ENCODE peak calls at places on chromosome 9, in nine cellular contexts. One of them, this sample, is unnamed.

GRCh38 chr9:112074250-112075008 is 100.7 kb downstream of the SUSD1 start:
- DNase-seq in Caco-2: peak; percentile 62
- DNase-seq in GF-D8: no peak
- DNase-seq in A549: peak; percentile 77
- DNase-seq in CD8-positive, alpha-beta T cell: peak; percentile 59
- DNase-seq in GM10248: peak; percentile 45
- DNase-seq in AG04449: peak; percentile 99
- DNase-seq in SJSA1: peak; percentile 95
- DNase-seq in T-helper 9 cell: peak; percentile 64
- DNase-seq in this sample: peak; percentile 74

GRCh38 chr9:126397056-126397455 is 70.4 kb downstream of the MVB12B start:
- DNase-seq in Caco-2: no peak
- DNase-seq in GF-D8: no peak
- DNase-seq in A549: no peak
- DNase-seq in CD8-positive, alpha-beta T cell: peak; percentile 56
- DNase-seq in GM10248: peak; percentile 40
- DNase-seq in AG04449: no peak
- DNase-seq in SJSA1: no peak
- DNase-seq in T-helper 9 cell: peak; percentile 43
- DNase-seq in this sample: peak; percentile 48

GRCh38 chr9:77455312-77455927 is 192.7 kb downstream of the GNA14 start:
- DNase-seq in Caco-2: no peak
- DNase-seq in GF-D8: peak; percentile 48
- DNase-seq in A549: peak; percentile 65
- DNase-seq in CD8-positive, alpha-beta T cell: peak; percentile 7
- DNase-seq in GM10248: no peak
- DNase-seq in AG04449: no peak
- DNase-seq in SJSA1: no peak
- DNase-seq in T-helper 9 cell: peak; percentile 10
- DNase-seq in this sample: no peak

GRCh38 chr9:93081931-93082330 is 14.1 kb upstream of the CARD19 start:
- DNase-seq in Caco-2: no peak
- DNase-seq in GF-D8: no peak
- DNase-seq in A549: no peak
- DNase-seq in CD8-positive, alpha-beta T cell: no peak
- DNase-seq in GM10248: no peak
- DNase-seq in AG04449: no peak
- DNase-seq in SJSA1: peak; percentile 39
- DNase-seq in T-helper 9 cell: no peak
- DNase-seq in this sample: no peak

GRCh38 chr9:5630038-5630507 is 1.2 kb downstream of the RIC1 start:
- DNase-seq in Caco-2: no peak
- DNase-seq in GF-D8: peak; percentile 25
- DNase-seq in A549: peak; percentile 36
- DNase-seq in CD8-positive, alpha-beta T cell: no peak
- DNase-seq in GM10248: no peak
- DNase-seq in AG04449: no peak
- DNase-seq in SJSA1: peak; percentile 42
- DNase-seq in T-helper 9 cell: no peak
- DNase-seq in this sample: peak; percentile 31

GRCh38 chr9:121267689-121268597 is at the start of gene GSN:
- DNase-seq in Caco-2: peak; percentile 74
- DNase-seq in GF-D8: no peak
- DNase-seq in A549: peak; percentile 62
- DNase-seq in CD8-positive, alpha-beta T cell: peak; percentile 43
- DNase-seq in GM10248: peak; percentile 87
- DNase-seq in AG04449: no peak
- DNase-seq in SJSA1: peak; percentile 75
- DNase-seq in T-helper 9 cell: peak; percentile 18
- DNase-seq in this sample: peak; percentile 21

GRCh38 chr9:128162215-128163026 is 2.4 kb downstream of the BBLN start:
- DNase-seq in Caco-2: no peak
- DNase-seq in GF-D8: no peak
- DNase-seq in A549: no peak
- DNase-seq in CD8-positive, alpha-beta T cell: no peak
- DNase-seq in GM10248: no peak
- DNase-seq in AG04449: no peak
- DNase-seq in SJSA1: no peak
- DNase-seq in T-helper 9 cell: no peak
- DNase-seq in this sample: no peak

GRCh38 chr9:109278216-109278615 is 42.6 kb downstream of the EPB41L4B start:
- DNase-seq in Caco-2: no peak
- DNase-seq in GF-D8: no peak
- DNase-seq in A549: no peak
- DNase-seq in CD8-positive, alpha-beta T cell: no peak
- DNase-seq in GM10248: no peak
- DNase-seq in AG04449: no peak
- DNase-seq in SJSA1: no peak
- DNase-seq in T-helper 9 cell: no peak
- DNase-seq in this sample: no peak

GRCh38 chr9:38119570-38119969 is 50.5 kb upstream of the SHB start:
- DNase-seq in Caco-2: no peak
- DNase-seq in GF-D8: no peak
- DNase-seq in A549: peak; percentile 16
- DNase-seq in CD8-positive, alpha-beta T cell: no peak
- DNase-seq in GM10248: no peak
- DNase-seq in AG04449: no peak
- DNase-seq in SJSA1: no peak
- DNase-seq in T-helper 9 cell: no peak
- DNase-seq in this sample: no peak

GRCh38 chr9:128419061-128419925 is 1.4 kb upstream of the CERCAM start:
- DNase-seq in Caco-2: no peak
- DNase-seq in GF-D8: no peak
- DNase-seq in A549: no peak
- DNase-seq in CD8-positive, alpha-beta T cell: no peak
- DNase-seq in GM10248: no peak
- DNase-seq in AG04449: no peak
- DNase-seq in SJSA1: no peak
- DNase-seq in T-helper 9 cell: no peak
- DNase-seq in this sample: no peak

GRCh38 chr9:129287595-129288305 is 109.7 kb upstream of the IER5L start:
- DNase-seq in Caco-2: no peak
- DNase-seq in GF-D8: no peak
- DNase-seq in A549: no peak
- DNase-seq in CD8-positive, alpha-beta T cell: no peak
- DNase-seq in GM10248: no peak
- DNase-seq in AG04449: no peak
- DNase-seq in SJSA1: no peak
- DNase-seq in T-helper 9 cell: no peak
- DNase-seq in this sample: no peak

GRCh38 chr9:101485873-101486692 is 47.6 kb upstream of the RNF20 start:
- DNase-seq in Caco-2: peak; percentile 32
- DNase-seq in GF-D8: no peak
- DNase-seq in A549: peak; percentile 51
- DNase-seq in CD8-positive, alpha-beta T cell: no peak
- DNase-seq in GM10248: no peak
- DNase-seq in AG04449: no peak
- DNase-seq in SJSA1: no peak
- DNase-seq in T-helper 9 cell: no peak
- DNase-seq in this sample: no peak

GRCh38 chr9:136629001-136629878 is 33.5 kb upstream of the EGFL7 start:
- DNase-seq in Caco-2: peak; percentile 39
- DNase-seq in GF-D8: no peak
- DNase-seq in A549: no peak
- DNase-seq in CD8-positive, alpha-beta T cell: no peak
- DNase-seq in GM10248: no peak
- DNase-seq in AG04449: no peak
- DNase-seq in SJSA1: no peak
- DNase-seq in T-helper 9 cell: no peak
- DNase-seq in this sample: no peak

GRCh38 chr9:40909821-40910220 is 218.7 kb downstream of the FOXD4L6 start:
- DNase-seq in Caco-2: no peak
- DNase-seq in GF-D8: no peak
- DNase-seq in A549: no peak
- DNase-seq in CD8-positive, alpha-beta T cell: no peak
- DNase-seq in GM10248: no peak
- DNase-seq in AG04449: no peak
- DNase-seq in SJSA1: no peak
- DNase-seq in T-helper 9 cell: no peak
- DNase-seq in this sample: no peak

GRCh38 chr9:36560813-36561212 is 11.9 kb upstream of the MELK start:
- DNase-seq in Caco-2: peak; percentile 46
- DNase-seq in GF-D8: peak; percentile 63
- DNase-seq in A549: no peak
- DNase-seq in CD8-positive, alpha-beta T cell: no peak
- DNase-seq in GM10248: no peak
- DNase-seq in AG04449: no peak
- DNase-seq in SJSA1: no peak
- DNase-seq in T-helper 9 cell: no peak
- DNase-seq in this sample: no peak

This sample was measured in naive thymus-derived CD4-positive, alpha-beta T cell.